ENCODE peak calls at places on chromosomes 12 and 14, in ten cellular contexts. L is RWPE1, D is progenitor cell of endocrine pancreas, K is AG09309, C is breast epithelium, P is glutamatergic neuron, F is B cell, J is endothelial cell, A is tibial artery, V is lower leg skin. Y is an unnamed sample.

GRCh38 chr14:88163731-88164255 is 158.9 kb downstream of the GPR65 start:
- DNase-seq in D (no peak), C (no peak), P (no peak), A (no peak), F (no peak), K (no peak), L (no peak), V (no peak), J (no peak), Y (no peak)

GRCh38 chr12:72011374-72011773 is 72.7 kb downstream of the TPH2 start:
- DNase-seq in A (no peak), J (no peak), L (no peak), D (no peak), C (no peak), K (no peak), P (no peak), F (no peak), V (no peak), Y (peak; percentile 9)

GRCh38 chr14:22231022-22231421 is 358.0 kb downstream of the DAD1 start:
- DNase-seq in L (no peak), C (no peak), D (no peak), F (peak; percentile 38), V (no peak), J (no peak), K (no peak), P (no peak), A (no peak), Y (no peak)

GRCh38 chr14:93084866-93085857 is 30.6 kb downstream of the ITPK1 start:
- DNase-seq in J (no peak), C (no peak), P (no peak), V (no peak), A (no peak), F (no peak), D (no peak), L (no peak), K (no peak), Y (no peak)

GRCh38 chr12:25284024-25284423 is 33.3 kb upstream of the KRAS start:
- DNase-seq in P (no peak), K (no peak), L (peak; percentile 3), J (no peak), V (no peak), F (no peak), D (no peak), A (no peak), C (no peak), Y (peak; percentile 27)

GRCh38 chr12:4829161-4829792 is 80.4 kb upstream of the KCNA1 start:
- DNase-seq in L (no peak), A (no peak), V (no peak), C (no peak), D (no peak), P (no peak), K (no peak), F (peak; percentile 74), J (no peak), Y (no peak)

GRCh38 chr12:104249898-104250297 is 34.3 kb downstream of the TXNRD1 start:
- DNase-seq in K (no peak), D (no peak), P (no peak), L (no peak), V (no peak), A (no peak), J (no peak), F (no peak), C (no peak), Y (no peak)

GRCh38 chr12:51746416-51746815 is 102.1 kb downstream of the FIGNL2 start:
- DNase-seq in L (no peak), J (no peak), V (no peak), C (no peak), F (no peak), P (no peak), A (no peak), K (no peak), D (no peak), Y (no peak)

GRCh38 chr14:73743431-73743931 is 29.3 kb upstream of the PNMA1 start:
- DNase-seq in J (peak; percentile 65), F (peak; percentile 57), A (no peak), L (no peak), P (no peak), K (no peak), C (no peak), D (no peak), V (no peak), Y (no peak)

GRCh38 chr14:24927809-24928208 is 122.1 kb downstream of the STXBP6 start:
- DNase-seq in D (no peak), C (no peak), F (no peak), J (no peak), P (no peak), V (no peak), K (no peak), A (no peak), L (no peak), Y (no peak)

GRCh38 chr14:38788060-38788459 is 315.0 kb downstream of the SEC23A start:
- DNase-seq in A (no peak), K (no peak), C (no peak), D (no peak), J (no peak), V (no peak), F (no peak), L (no peak), P (no peak), Y (no peak)

DNA sequence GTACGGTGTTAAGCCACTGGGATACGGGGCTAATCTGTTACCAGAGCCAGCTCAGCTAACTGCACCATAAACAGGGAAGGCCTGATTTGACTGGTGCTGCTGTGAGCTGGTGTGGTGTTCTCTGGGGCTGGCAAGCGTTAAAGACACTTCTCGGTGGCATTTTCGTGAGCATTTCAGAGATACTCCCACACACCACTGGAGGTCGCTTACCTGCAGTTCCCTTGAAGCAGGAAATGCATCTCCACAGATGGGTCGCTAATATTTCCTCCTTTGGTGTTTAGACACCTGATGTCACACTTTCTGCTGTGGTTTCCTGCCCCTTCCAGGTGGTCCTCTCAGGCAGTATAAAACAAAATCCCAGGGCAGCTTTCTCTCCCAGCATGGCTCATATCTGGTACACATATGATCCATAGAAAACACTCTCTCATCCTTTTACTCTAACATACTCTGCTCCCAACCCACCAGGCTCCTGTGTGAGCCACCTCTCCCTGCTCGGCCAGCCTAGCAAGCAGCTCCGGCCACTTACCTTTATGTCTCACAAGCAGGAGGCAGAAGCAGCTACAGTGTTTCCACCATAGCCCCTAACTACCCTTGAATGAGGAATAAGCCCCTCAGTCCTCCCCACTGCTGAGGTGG is 129.9 kb upstream of the GRIN2B start:
- DNase-seq in D (no peak), C (no peak), L (peak; percentile 5), P (no peak), V (no peak), F (peak; percentile 55), A (no peak), K (no peak), J (peak; percentile 36), Y (peak; percentile 12)
- TF ChIP-seq CTCF in D (peak; percentile 67), C (no peak), L (no peak), P (no peak), V (no peak), F (peak; percentile 76), A (no peak), K (no peak), J (peak; percentile 13), Y (no peak)

GRCh38 chr12:117472983-117473382 is 111.6 kb upstream of the NOS1 start:
- DNase-seq in K (no peak), J (peak; percentile 69), V (no peak), C (no peak), D (peak; percentile 28), P (peak; percentile 78), L (no peak), F (no peak), A (no peak), Y (peak; percentile 30)
- TF ChIP-seq CTCF in K (peak; percentile 25), J (peak; percentile 69), V (no peak), C (no peak), D (peak; percentile 68), P (peak; percentile 77), L (no peak), F (no peak), A (no peak), Y (no peak)

DNA sequence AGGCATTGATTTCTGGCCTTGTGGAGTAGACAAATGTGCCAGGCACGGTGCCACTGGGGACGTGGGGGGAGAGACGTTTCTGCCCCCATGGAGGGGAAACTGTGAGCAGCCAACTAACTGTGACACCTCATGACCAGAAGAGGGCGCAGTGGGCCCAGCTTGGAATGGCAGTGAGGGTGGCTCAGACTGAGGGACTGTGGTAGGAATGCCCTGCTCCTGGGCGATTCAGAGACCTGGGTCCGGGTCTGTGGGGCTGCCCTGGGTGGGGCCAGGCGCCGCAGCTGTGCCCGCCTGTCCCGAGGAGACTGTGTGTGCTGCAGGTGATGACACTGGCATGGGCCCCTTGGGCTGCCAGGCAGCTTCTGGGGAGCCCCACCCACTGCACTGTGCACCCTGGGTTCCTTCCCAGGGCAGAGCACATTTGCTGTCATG is 60.6 kb downstream of the SLC25A47 start:
- DNase-seq in V (peak; percentile 43), K (no peak), P (peak; percentile 84), F (peak; percentile 71), A (peak; percentile 34), D (peak; percentile 58), L (peak; percentile 49), J (peak; percentile 81), C (peak; percentile 66), Y (peak; percentile 77)
- TF ChIP-seq CTCF in V (no peak), K (peak; percentile 91), P (peak; percentile 91), F (peak; percentile 79), A (peak; percentile 54), D (peak; percentile 89), L (peak; percentile 82), J (peak; percentile 86), C (peak; percentile 75), Y (peak; percentile 69)

GRCh38 chr14:100907240-100907639 is 3.7 kb upstream of the RTL1 start:
- DNase-seq in F (no peak), K (no peak), A (no peak), L (no peak), J (no peak), D (no peak), C (no peak), P (no peak), V (no peak), Y (no peak)

GRCh38 chr14:100903672-100904185 is at the start of gene RTL1:
- DNase-seq in A (no peak), K (no peak), D (no peak), C (peak; percentile 46), P (no peak), F (peak; percentile 8), V (no peak), L (no peak), J (no peak), Y (no peak)

GRCh38 chr14:100905166-100905565 is 1.6 kb upstream of the RTL1 start:
- DNase-seq in K (no peak), F (peak; percentile 10), A (no peak), P (no peak), D (no peak), L (no peak), J (no peak), V (no peak), C (no peak), Y (no peak)

GRCh38 chr14:100904307-100905019 is 941 bp upstream of the RTL1 start:
- DNase-seq in K (no peak), V (no peak), F (peak; percentile 20), P (peak; percentile 77), J (peak; percentile 79), A (no peak), D (peak; percentile 70), C (no peak), L (no peak), Y (no peak)

DNA sequence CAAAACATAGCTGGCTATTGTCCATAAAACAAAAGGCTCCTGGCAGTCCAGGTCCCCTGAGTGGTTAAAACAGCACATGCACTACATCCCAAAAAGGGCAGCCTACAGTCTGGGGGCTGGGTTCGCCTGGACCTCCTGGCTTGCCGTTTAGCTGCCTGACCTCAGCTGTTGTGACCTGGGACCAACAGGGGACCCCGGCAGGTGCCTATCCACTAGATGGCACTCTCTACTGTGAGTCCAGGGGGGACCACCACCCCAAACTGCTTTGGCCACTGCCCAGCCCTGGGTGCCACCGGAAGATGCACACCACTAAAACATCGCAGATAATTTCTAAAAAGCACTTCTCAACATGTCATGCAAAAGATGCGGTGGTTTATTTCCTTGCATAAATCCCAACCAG is 2.9 kb upstream of the RTL1 start:
- DNase-seq in J (peak; percentile 41), P (peak; percentile 51), C (no peak), V (no peak), F (peak; percentile 24), D (no peak), K (no peak), A (no peak), L (peak; percentile 26), Y (no peak)
- TF ChIP-seq CTCF in J (peak; percentile 22), P (no peak), C (no peak), V (no peak), F (no peak), D (peak; percentile 59), K (no peak), A (no peak), L (no peak), Y (peak; percentile 39)

Y was measured in MCF 10A.